ENCODE peak calls at places on chromosome 1, in four cellular contexts. One of them, this sample, is unnamed.

GRCh38 chr1:109307363-109308021 is 681 bp upstream of the MYBPHL start:
- DNase-seq in NCI-H146: no peak
- DNase-seq in thyroid gland: peak; percentile 38
- DNase-seq in cardiac muscle cell: peak; percentile 89
- DNase-seq in this sample: peak; percentile 69

GRCh38 chr1:77889240-77889637 is 815 bp downstream of the NEXN start:
- DNase-seq in NCI-H146: peak; percentile 5
- DNase-seq in thyroid gland: no peak
- DNase-seq in cardiac muscle cell: peak; percentile 63
- DNase-seq in this sample: no peak

GRCh38 chr1:177913762-177914540 is 55.9 kb downstream of the SEC16B start:
- DNase-seq in NCI-H146: no peak
- DNase-seq in thyroid gland: no peak
- DNase-seq in cardiac muscle cell: peak; percentile 42
- DNase-seq in this sample: peak; percentile 54

GRCh38 chr1:207088731-207089626 is at the start of gene C4BPB:
- DNase-seq in NCI-H146: no peak
- DNase-seq in thyroid gland: no peak
- DNase-seq in cardiac muscle cell: no peak
- DNase-seq in this sample: peak; percentile 11

GRCh38 chr1:26826261-26827201 is at the start of gene ZDHHC18:
- DNase-seq in NCI-H146: peak; percentile 45
- DNase-seq in thyroid gland: peak; percentile 96
- DNase-seq in cardiac muscle cell: peak; percentile 85
- DNase-seq in this sample: peak; percentile 71

GRCh38 chr1:115067460-115067859 is 21.8 kb downstream of the TSPAN2 start:
- DNase-seq in NCI-H146: no peak
- DNase-seq in thyroid gland: no peak
- DNase-seq in cardiac muscle cell: no peak
- DNase-seq in this sample: no peak

GRCh38 chr1:109659145-109659544 is 3.2 kb downstream of the GSTM4 start:
- DNase-seq in NCI-H146: no peak
- DNase-seq in thyroid gland: no peak
- DNase-seq in cardiac muscle cell: no peak
- DNase-seq in this sample: no peak

GRCh38 chr1:245717611-245718010 is 562.8 kb downstream of the KIF26B start:
- DNase-seq in NCI-H146: no peak
- DNase-seq in thyroid gland: no peak
- DNase-seq in cardiac muscle cell: no peak
- DNase-seq in this sample: no peak

GRCh38 chr1:217660353-217661062 is 29.4 kb downstream of the SPATA17 start:
- DNase-seq in NCI-H146: peak; percentile 14
- DNase-seq in thyroid gland: no peak
- DNase-seq in cardiac muscle cell: peak; percentile 14
- DNase-seq in this sample: peak; percentile 39

This sample was measured in NCI-H69.